ENCODE peak calls at places on chromosomes 13 and 19, in eight cellular contexts. K, D, H, T, Q, O, R and W are unnamed samples.

GRCh38 chr19:4929186-4929585 is 19.9 kb downstream of the UHRF1 start:
- DNase-seq in K (no peak), D (no peak), H (peak), T (peak), Q (no peak), O (peak), R (no peak), W (no peak)

GRCh38 chr13:111371720-111372119 is 51.3 kb downstream of the TEX29 start:
- DNase-seq in K (no peak), D (no peak), H (no peak), T (no peak), Q (no peak), O (no peak), R (no peak), W (no peak)

GRCh38 chr13:22194106-22194810 is 523.4 kb downstream of the FGF9 start:
- DNase-seq in K (no peak), D (no peak), H (no peak), T (no peak), Q (no peak), O (no peak), R (no peak), W (no peak)

GRCh38 chr19:44176590-44176989 is 11.7 kb downstream of the ZNF226 start:
- DNase-seq in K (no peak), D (no peak), H (no peak), T (peak), Q (no peak), O (no peak), R (no peak), W (no peak)

GRCh38 chr13:111792956-111793355 is 274.0 kb upstream of the SOX1 start:
- DNase-seq in K (no peak), D (no peak), H (no peak), T (no peak), Q (no peak), O (peak), R (no peak), W (peak)

GRCh38 chr13:109778102-109778542 is 8.3 kb downstream of the IRS2 start:
- DNase-seq in K (no peak), D (no peak), H (no peak), T (peak), Q (no peak), O (no peak), R (no peak), W (no peak)

GRCh38 chr13:33931397-33931987 is 113.5 kb downstream of the RFC3 start:
- DNase-seq in K (no peak), D (no peak), H (peak), T (peak), Q (no peak), O (no peak), R (no peak), W (no peak)

GRCh38 chr19:7292950-7293794 is 1.0 kb downstream of the INSR start:
- DNase-seq in K (peak), D (peak), H (peak), T (no peak), Q (peak), O (peak), R (no peak), W (no peak)

GRCh38 chr19:49827034-49827433 is 8.9 kb downstream of the MED25 start:
- DNase-seq in K (no peak), D (no peak), H (no peak), T (no peak), Q (no peak), O (no peak), R (no peak), W (no peak)

GRCh38 chr19:38634757-38635482 is 12.5 kb upstream of the ACTN4 start:
- DNase-seq in K (peak), D (peak), H (peak), T (peak), Q (peak), O (peak), R (peak), W (no peak)

GRCh38 chr19:16847407-16847806 is 18.2 kb downstream of the SIN3B start:
- DNase-seq in K (no peak), D (no peak), H (no peak), T (no peak), Q (no peak), O (no peak), R (no peak), W (no peak)

GRCh38 chr19:49801966-49802661 is 11.0 kb downstream of the FUZ start:
- DNase-seq in K (peak), D (peak), H (peak), T (peak), Q (no peak), O (peak), R (no peak), W (no peak)

GRCh38 chr19:29483944-29484581 is 41.7 kb upstream of the VSTM2B start:
- DNase-seq in K (no peak), D (no peak), H (no peak), T (no peak), Q (no peak), O (no peak), R (no peak), W (peak)

GRCh38 chr13:43573787-43574562 is 212.8 kb downstream of the ENOX1 start:
- DNase-seq in K (no peak), D (no peak), H (peak), T (peak), Q (no peak), O (no peak), R (no peak), W (no peak)

GRCh38 chr13:48750588-48751383 is 97.1 kb downstream of the CYSLTR2 start:
- DNase-seq in K (no peak), D (no peak), H (peak), T (peak), Q (no peak), O (no peak), R (no peak), W (no peak)
- TF ChIP-seq CTCF in K (peak), D (no peak), H (peak), T (peak), Q (no peak), O (no peak), R (no peak), W (no peak)

GRCh38 chr19:41457241-41457640 is 14.3 kb downstream of the ERICH4 start:
- DNase-seq in K (no peak), D (no peak), H (no peak), T (no peak), Q (no peak), O (no peak), R (no peak), W (no peak)
- TF ChIP-seq CTCF in K (no peak), D (no peak), H (no peak), T (no peak), Q (no peak), O (no peak), R (no peak), W (no peak)

DNA sequence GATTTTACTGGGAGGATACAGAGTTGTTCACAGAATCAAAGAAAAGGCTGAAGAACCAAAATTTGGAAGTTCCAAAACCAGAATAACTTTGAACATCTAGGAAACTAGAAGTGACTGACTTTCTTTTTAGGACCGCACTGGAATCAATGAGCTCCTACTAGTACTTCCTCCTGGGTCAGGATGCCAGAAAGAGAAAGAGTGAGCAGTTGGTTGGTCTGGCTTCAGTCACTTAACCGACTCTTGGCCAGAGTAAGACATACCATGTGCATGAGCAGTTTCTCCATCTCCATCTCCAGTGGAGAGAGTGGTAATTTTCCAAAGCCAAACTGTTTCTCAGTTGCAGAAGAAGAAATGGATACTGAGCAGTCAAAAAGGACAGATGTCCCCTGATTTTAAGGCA is 27.1 kb upstream of the MTUS2 start:
- DNase-seq in K (no peak), D (no peak), H (peak), T (peak), Q (no peak), O (no peak), R (no peak), W (no peak)
- TF ChIP-seq CTCF in K (no peak), D (no peak), H (no peak), T (no peak), Q (no peak), O (no peak), R (no peak), W (no peak)

GRCh38 chr13:46721054-46721453 is 75.9 kb downstream of the ESD start:
- DNase-seq in K (no peak), D (peak), H (peak), T (peak), Q (peak), O (no peak), R (peak), W (no peak)
- TF ChIP-seq CTCF in K (peak), D (peak), H (peak), T (peak), Q (peak), O (peak), R (peak), W (peak)

GRCh38 chr13:101309014-101309619 is 107.2 kb downstream of the NALCN start:
- DNase-seq in K (no peak), D (no peak), H (peak), T (peak), Q (no peak), O (no peak), R (no peak), W (no peak)
- TF ChIP-seq CTCF in K (no peak), D (no peak), H (no peak), T (no peak), Q (no peak), O (no peak), R (no peak), W (no peak)

GRCh38 chr13:105462098-105462497 is 1073.4 kb downstream of the EFNB2 start:
- DNase-seq in K (no peak), D (no peak), H (no peak), T (no peak), Q (no peak), O (no peak), R (no peak), W (no peak)
- TF ChIP-seq CTCF in K (no peak), D (no peak), H (no peak), T (no peak), Q (no peak), O (no peak), R (no peak), W (no peak)

GRCh38 chr19:18412610-18413239 is 6.5 kb upstream of the SSBP4 start:
- DNase-seq in K (no peak), D (no peak), H (no peak), T (no peak), Q (peak), O (peak), R (no peak), W (no peak)
- TF ChIP-seq CTCF in K (no peak), D (no peak), H (no peak), T (peak), Q (no peak), O (no peak), R (no peak), W (peak)

GRCh38 chr13:98317573-98318171 is 140.6 kb upstream of the RNF113B start:
- DNase-seq in K (no peak), D (no peak), H (no peak), T (no peak), Q (no peak), O (no peak), R (no peak), W (no peak)

GRCh38 chr13:98313938-98314292 is 136.8 kb upstream of the RNF113B start:
- DNase-seq in K (no peak), D (no peak), H (no peak), T (no peak), Q (peak), O (peak), R (no peak), W (no peak)

GRCh38 chr13:98315902-98316301 is 138.8 kb upstream of the RNF113B start:
- DNase-seq in K (no peak), D (no peak), H (no peak), T (no peak), Q (no peak), O (no peak), R (no peak), W (no peak)

GRCh38 chr13:98313023-98313937 is 136.2 kb upstream of the RNF113B start:
- DNase-seq in K (no peak), D (no peak), H (no peak), T (no peak), Q (no peak), O (peak), R (no peak), W (no peak)

GRCh38 chr13:98315466-98315865 is 138.4 kb upstream of the RNF113B start:
- DNase-seq in K (no peak), D (no peak), H (peak), T (peak), Q (no peak), O (no peak), R (no peak), W (no peak)
- TF ChIP-seq CTCF in K (no peak), D (no peak), H (no peak), T (peak), Q (no peak), O (no peak), R (no peak), W (peak)